ENCODE peak calls at places on chromosomes 16 and 17, in eight cellular contexts. One of them, this sample, is unnamed.

GRCh38 chr16:70648606-70649005 is 2.2 kb downstream of the IL34 start:
- DNase-seq in BE2C: no peak
- DNase-seq in glutamatergic neuron: no peak
- DNase-seq in ascending aorta: no peak
- DNase-seq in activated effector memory CD4-positive, alpha-beta T cell treated with anti-CD3 and anti-CD28 coated beads, Interleukin-2, amount 50 U/mL, for 16 hours: peak
- DNase-seq in stimulated activated CD4-positive, alpha-beta T cell treated with anti-CD3 and anti-CD28 coated beads, Interleukin-1b, Interleukin-23, amount 100 ng/mL, for 48 hours: no peak
- DNase-seq in brain microvascular endothelial cell: no peak
- DNase-seq in HT-29: no peak
- DNase-seq in this sample: no peak

GRCh38 chr17:3635474-3636153 is 436 bp downstream of the SHPK start:
- DNase-seq in activated effector memory CD4-positive, alpha-beta T cell treated with anti-CD3 and anti-CD28 coated beads, Interleukin-2, amount 50 U/mL, for 16 hours: no peak
- DNase-seq in BE2C: no peak
- DNase-seq in HT-29: peak
- DNase-seq in ascending aorta: no peak
- DNase-seq in brain microvascular endothelial cell: no peak
- DNase-seq in stimulated activated CD4-positive, alpha-beta T cell treated with anti-CD3 and anti-CD28 coated beads, Interleukin-1b, Interleukin-23, amount 100 ng/mL, for 48 hours: no peak
- DNase-seq in glutamatergic neuron: no peak
- DNase-seq in this sample: no peak

GRCh38 chr16:27685802-27686201 is 135.9 kb downstream of the KATNIP start:
- DNase-seq in glutamatergic neuron: no peak
- DNase-seq in activated effector memory CD4-positive, alpha-beta T cell treated with anti-CD3 and anti-CD28 coated beads, Interleukin-2, amount 50 U/mL, for 16 hours: no peak
- DNase-seq in BE2C: no peak
- DNase-seq in brain microvascular endothelial cell: peak
- DNase-seq in ascending aorta: no peak
- DNase-seq in HT-29: no peak
- DNase-seq in stimulated activated CD4-positive, alpha-beta T cell treated with anti-CD3 and anti-CD28 coated beads, Interleukin-1b, Interleukin-23, amount 100 ng/mL, for 48 hours: no peak
- DNase-seq in this sample: no peak

GRCh38 chr16:88678224-88678979 is 7.9 kb downstream of the SNAI3 start:
- DNase-seq in stimulated activated CD4-positive, alpha-beta T cell treated with anti-CD3 and anti-CD28 coated beads, Interleukin-1b, Interleukin-23, amount 100 ng/mL, for 48 hours: no peak
- DNase-seq in ascending aorta: no peak
- DNase-seq in HT-29: no peak
- DNase-seq in activated effector memory CD4-positive, alpha-beta T cell treated with anti-CD3 and anti-CD28 coated beads, Interleukin-2, amount 50 U/mL, for 16 hours: no peak
- DNase-seq in glutamatergic neuron: no peak
- DNase-seq in brain microvascular endothelial cell: no peak
- DNase-seq in BE2C: peak
- DNase-seq in this sample: no peak

GRCh38 chr16:76214856-76215255 is 62.3 kb upstream of the CNTNAP4 start:
- DNase-seq in stimulated activated CD4-positive, alpha-beta T cell treated with anti-CD3 and anti-CD28 coated beads, Interleukin-1b, Interleukin-23, amount 100 ng/mL, for 48 hours: no peak
- DNase-seq in ascending aorta: no peak
- DNase-seq in activated effector memory CD4-positive, alpha-beta T cell treated with anti-CD3 and anti-CD28 coated beads, Interleukin-2, amount 50 U/mL, for 16 hours: no peak
- DNase-seq in HT-29: no peak
- DNase-seq in glutamatergic neuron: no peak
- DNase-seq in brain microvascular endothelial cell: no peak
- DNase-seq in BE2C: no peak
- DNase-seq in this sample: no peak

GRCh38 chr16:64440421-64440831 is 681.4 kb downstream of the CDH11 start:
- DNase-seq in BE2C: no peak
- DNase-seq in glutamatergic neuron: no peak
- DNase-seq in brain microvascular endothelial cell: peak
- DNase-seq in activated effector memory CD4-positive, alpha-beta T cell treated with anti-CD3 and anti-CD28 coated beads, Interleukin-2, amount 50 U/mL, for 16 hours: no peak
- DNase-seq in HT-29: no peak
- DNase-seq in stimulated activated CD4-positive, alpha-beta T cell treated with anti-CD3 and anti-CD28 coated beads, Interleukin-1b, Interleukin-23, amount 100 ng/mL, for 48 hours: no peak
- DNase-seq in ascending aorta: no peak
- DNase-seq in this sample: peak

GRCh38 chr16:75486014-75486404 is 9.2 kb downstream of the CHST6 start:
- DNase-seq in glutamatergic neuron: no peak
- DNase-seq in brain microvascular endothelial cell: no peak
- DNase-seq in ascending aorta: no peak
- DNase-seq in HT-29: peak
- DNase-seq in activated effector memory CD4-positive, alpha-beta T cell treated with anti-CD3 and anti-CD28 coated beads, Interleukin-2, amount 50 U/mL, for 16 hours: no peak
- DNase-seq in BE2C: no peak
- DNase-seq in stimulated activated CD4-positive, alpha-beta T cell treated with anti-CD3 and anti-CD28 coated beads, Interleukin-1b, Interleukin-23, amount 100 ng/mL, for 48 hours: no peak
- DNase-seq in this sample: peak

GRCh38 chr17:40953876-40954275 is 12.9 kb downstream of the KRT39 start:
- DNase-seq in glutamatergic neuron: no peak
- DNase-seq in BE2C: no peak
- DNase-seq in activated effector memory CD4-positive, alpha-beta T cell treated with anti-CD3 and anti-CD28 coated beads, Interleukin-2, amount 50 U/mL, for 16 hours: no peak
- DNase-seq in stimulated activated CD4-positive, alpha-beta T cell treated with anti-CD3 and anti-CD28 coated beads, Interleukin-1b, Interleukin-23, amount 100 ng/mL, for 48 hours: peak
- DNase-seq in HT-29: peak
- DNase-seq in ascending aorta: no peak
- DNase-seq in brain microvascular endothelial cell: peak
- DNase-seq in this sample: peak

GRCh38 chr17:83064021-83064731 is 15.2 kb upstream of the METRNL start:
- DNase-seq in ascending aorta: no peak
- DNase-seq in brain microvascular endothelial cell: no peak
- DNase-seq in stimulated activated CD4-positive, alpha-beta T cell treated with anti-CD3 and anti-CD28 coated beads, Interleukin-1b, Interleukin-23, amount 100 ng/mL, for 48 hours: no peak
- DNase-seq in HT-29: no peak
- DNase-seq in glutamatergic neuron: no peak
- DNase-seq in BE2C: peak
- DNase-seq in activated effector memory CD4-positive, alpha-beta T cell treated with anti-CD3 and anti-CD28 coated beads, Interleukin-2, amount 50 U/mL, for 16 hours: peak
- DNase-seq in this sample: no peak

GRCh38 chr17:73210002-73210678 is 17.3 kb downstream of the COG1 start:
- DNase-seq in HT-29: no peak
- DNase-seq in stimulated activated CD4-positive, alpha-beta T cell treated with anti-CD3 and anti-CD28 coated beads, Interleukin-1b, Interleukin-23, amount 100 ng/mL, for 48 hours: no peak
- DNase-seq in BE2C: no peak
- DNase-seq in brain microvascular endothelial cell: no peak
- DNase-seq in glutamatergic neuron: no peak
- DNase-seq in activated effector memory CD4-positive, alpha-beta T cell treated with anti-CD3 and anti-CD28 coated beads, Interleukin-2, amount 50 U/mL, for 16 hours: no peak
- DNase-seq in ascending aorta: no peak
- DNase-seq in this sample: no peak

GRCh38 chr17:72340836-72341235 is 220.0 kb downstream of the SOX9 start:
- DNase-seq in activated effector memory CD4-positive, alpha-beta T cell treated with anti-CD3 and anti-CD28 coated beads, Interleukin-2, amount 50 U/mL, for 16 hours: no peak
- DNase-seq in stimulated activated CD4-positive, alpha-beta T cell treated with anti-CD3 and anti-CD28 coated beads, Interleukin-1b, Interleukin-23, amount 100 ng/mL, for 48 hours: no peak
- DNase-seq in ascending aorta: no peak
- DNase-seq in brain microvascular endothelial cell: no peak
- DNase-seq in HT-29: no peak
- DNase-seq in BE2C: no peak
- DNase-seq in glutamatergic neuron: no peak
- DNase-seq in this sample: no peak

GRCh38 chr16:14199199-14199598 is 128.1 kb downstream of the MRTFB start:
- DNase-seq in HT-29: no peak
- DNase-seq in brain microvascular endothelial cell: no peak
- DNase-seq in ascending aorta: no peak
- DNase-seq in activated effector memory CD4-positive, alpha-beta T cell treated with anti-CD3 and anti-CD28 coated beads, Interleukin-2, amount 50 U/mL, for 16 hours: no peak
- DNase-seq in BE2C: no peak
- DNase-seq in stimulated activated CD4-positive, alpha-beta T cell treated with anti-CD3 and anti-CD28 coated beads, Interleukin-1b, Interleukin-23, amount 100 ng/mL, for 48 hours: no peak
- DNase-seq in glutamatergic neuron: no peak
- DNase-seq in this sample: no peak

GRCh38 chr16:54284931-54285413 is 1.6 kb downstream of the IRX3 start:
- DNase-seq in BE2C: no peak
- DNase-seq in brain microvascular endothelial cell: no peak
- DNase-seq in HT-29: no peak
- DNase-seq in ascending aorta: no peak
- DNase-seq in glutamatergic neuron: peak
- DNase-seq in stimulated activated CD4-positive, alpha-beta T cell treated with anti-CD3 and anti-CD28 coated beads, Interleukin-1b, Interleukin-23, amount 100 ng/mL, for 48 hours: no peak
- DNase-seq in activated effector memory CD4-positive, alpha-beta T cell treated with anti-CD3 and anti-CD28 coated beads, Interleukin-2, amount 50 U/mL, for 16 hours: peak
- DNase-seq in this sample: no peak